ENCODE peak calls at places on chromosomes 13 and 19, in nine cellular contexts. C, F, M, I, X, R, S, G and O are unnamed samples.

GRCh38 chr19:38519988-38520387 is 86.5 kb downstream of the RYR1 start:
- DNase-seq in M (no peak), C (no peak), G (no peak), X (no peak), I (no peak), R (no peak), S (no peak), F (no peak), O (no peak)

GRCh38 chr13:27830010-27830409 is 37.7 kb downstream of the GSX1 start:
- DNase-seq in I (peak; percentile 50), F (peak; percentile 38), M (peak; percentile 41), R (peak; percentile 51), G (no peak), S (peak; percentile 6), C (peak; percentile 45), X (peak; percentile 59), O (peak; percentile 86)

GRCh38 chr13:43662976-43663375 is 123.8 kb downstream of the ENOX1 start:
- DNase-seq in F (no peak), I (no peak), X (no peak), G (no peak), R (no peak), M (no peak), C (no peak), S (no peak), O (no peak)

GRCh38 chr13:43749503-43749902 is 37.3 kb downstream of the ENOX1 start:
- DNase-seq in G (no peak), R (no peak), S (no peak), X (no peak), F (no peak), C (no peak), M (no peak), I (no peak), O (no peak)

GRCh38 chr19:16587031-16588023 is 15.1 kb upstream of the SLC35E1 start:
- DNase-seq in X (peak; percentile 89), C (peak; percentile 80), I (peak; percentile 78), M (peak; percentile 82), S (no peak), F (no peak), R (no peak), G (peak; percentile 56), O (no peak)

GRCh38 chr19:944663-945241 is 18.9 kb downstream of the ARID3A start:
- DNase-seq in C (no peak), I (no peak), S (no peak), X (no peak), R (no peak), G (no peak), M (no peak), F (no peak), O (no peak)

GRCh38 chr13:85266331-85266730 is 532.9 kb downstream of the SLITRK6 start:
- DNase-seq in I (no peak), X (no peak), C (no peak), M (no peak), G (no peak), F (no peak), R (no peak), S (no peak), O (no peak)

GRCh38 chr13:107458269-107458668 is 757.1 kb downstream of the LIG4 start:
- DNase-seq in G (no peak), X (no peak), F (no peak), I (no peak), S (no peak), R (no peak), M (no peak), C (no peak), O (no peak)

GRCh38 chr19:8128551-8128950 is 20.8 kb downstream of the FBN3 start:
- DNase-seq in I (no peak), F (no peak), R (no peak), M (no peak), C (no peak), X (no peak), G (no peak), S (no peak), O (no peak)

GRCh38 chr13:37869506-37869755 is 141 bp downstream of the TRPC4 start:
- DNase-seq in X (no peak), M (no peak), C (no peak), G (no peak), R (no peak), S (no peak), F (no peak), I (no peak), O (no peak)

GRCh38 chr19:34232566-34233481 is 21.5 kb upstream of the GARRE1 start:
- DNase-seq in F (peak; percentile 53), I (peak; percentile 82), S (no peak), X (peak; percentile 59), R (peak; percentile 92), C (peak; percentile 96), M (peak; percentile 69), G (no peak), O (peak; percentile 39)

GRCh38 chr19:9793051-9793591 is 24.6 kb upstream of the ZNF846 start:
- DNase-seq in R (peak; percentile 68), M (peak; percentile 79), F (peak; percentile 61), X (peak; percentile 41), I (peak; percentile 82), C (peak; percentile 76), G (peak; percentile 42), S (peak; percentile 31), O (peak; percentile 55)

GRCh38 chr13:28478127-28478526 is 16.8 kb downstream of the FLT1 start:
- DNase-seq in F (no peak), I (no peak), X (no peak), G (no peak), M (no peak), S (no peak), R (no peak), C (peak; percentile 74), O (no peak)

GRCh38 chr13:31891472-31891871 is 140.1 kb upstream of the FRY start:
- DNase-seq in C (no peak), I (no peak), G (no peak), M (no peak), X (no peak), R (no peak), S (no peak), F (no peak), O (no peak)

DNA sequence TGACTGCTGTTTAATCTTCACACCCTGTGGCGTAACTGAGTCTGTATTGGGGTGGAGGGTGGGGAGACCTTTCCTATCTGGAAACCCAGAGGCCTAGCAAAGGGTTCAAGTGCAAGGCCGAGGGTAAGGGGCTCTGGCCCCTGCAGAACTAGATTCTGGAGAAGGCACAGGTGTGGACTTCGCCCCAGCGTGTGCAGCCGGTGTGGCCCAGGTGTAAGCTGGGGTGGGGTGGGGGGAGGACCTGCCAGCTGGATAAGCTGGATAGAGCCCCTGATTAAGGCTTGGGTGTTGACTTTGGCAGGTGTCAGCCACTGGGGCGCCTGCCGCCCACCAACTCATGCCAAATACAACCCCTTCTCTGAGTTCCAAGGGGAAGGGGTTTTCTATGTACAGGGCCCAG is 1.3 kb downstream of the RAB3D start:
- DNase-seq in M (no peak), F (no peak), I (no peak), S (no peak), R (no peak), C (no peak), G (no peak), X (no peak), O (no peak)
- H3K4me3 ChIP-seq in M (no peak overlapping the region), F (peak overlapping the region; percentile 88), I (no peak overlapping the region), S (peak overlapping the region; percentile 75), R (no peak overlapping the region), C (no peak overlapping the region), G (peak overlapping the region; percentile 85), X (no peak overlapping the region), O (no peak overlapping the region)

DNA sequence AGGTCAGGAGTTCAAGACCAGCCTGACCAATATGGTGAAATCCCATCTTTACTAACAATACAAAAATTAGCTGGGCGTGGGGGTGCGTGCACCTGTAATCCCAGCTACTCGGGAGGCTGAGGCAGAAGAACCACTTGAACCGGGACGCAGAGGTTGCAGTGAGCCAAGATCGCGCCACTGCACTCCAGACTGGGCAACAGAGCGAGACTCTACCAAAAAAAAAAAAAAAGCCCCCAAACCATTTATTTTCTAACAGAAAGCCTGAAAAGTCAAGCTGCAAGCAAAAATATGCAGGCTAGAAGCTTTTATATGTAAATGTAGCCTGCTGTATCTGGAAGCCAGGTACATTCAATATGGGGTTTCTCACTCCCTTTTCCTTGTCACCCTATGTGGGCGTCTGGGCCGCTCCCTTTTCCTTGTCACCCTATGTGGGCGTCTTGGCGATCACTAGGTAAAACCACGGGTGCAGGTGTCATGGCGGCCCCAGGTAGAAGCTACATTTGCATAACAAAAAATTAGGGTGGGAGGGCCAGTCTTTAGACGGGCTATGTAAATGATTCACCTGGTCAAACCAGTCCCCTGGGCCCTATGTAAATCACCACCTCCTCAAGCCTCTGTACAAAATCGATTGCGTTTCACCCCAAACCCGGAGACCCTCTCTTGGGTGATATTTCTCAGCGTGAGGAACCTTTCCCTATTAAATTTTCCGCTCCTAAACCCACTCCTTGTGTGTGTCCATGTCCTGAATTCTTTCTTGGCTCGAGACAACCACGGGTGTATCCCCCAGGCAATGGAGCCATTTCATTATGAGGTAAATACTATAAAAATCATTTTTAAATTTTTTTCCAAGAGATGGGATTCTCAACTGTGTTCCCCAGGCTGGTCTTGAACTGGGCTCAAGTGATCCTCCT is 2.1 kb downstream of the TRIM13 start:
- DNase-seq in X (peak; percentile 20), M (no peak), S (no peak), I (no peak), G (no peak), F (no peak), R (no peak), C (no peak), O (no peak)
- H3K4me3 ChIP-seq in X (peak overlapping the region; percentile 70), M (peak overlapping the region; percentile 94), S (peak overlapping the region; percentile 82), I (peak overlapping the region; percentile 41), G (peak overlapping the region; percentile 90), F (peak overlapping the region; percentile 91), R (peak overlapping the region; percentile 73), C (peak overlapping the region; percentile 93), O (no peak overlapping the region)

GRCh38 chr19:47469719-47470118 is 2.0 kb downstream of the SLC8A2 start:
- DNase-seq in X (no peak), S (no peak), I (no peak), C (no peak), R (no peak), G (no peak), F (no peak), M (no peak), O (no peak)
- H3K4me3 ChIP-seq in X (no peak overlapping the region), S (no peak overlapping the region), I (no peak overlapping the region), C (no peak overlapping the region), R (no peak overlapping the region), G (peak overlapping the region; percentile 75), F (no peak overlapping the region), M (no peak overlapping the region), O (no peak overlapping the region)

DNA sequence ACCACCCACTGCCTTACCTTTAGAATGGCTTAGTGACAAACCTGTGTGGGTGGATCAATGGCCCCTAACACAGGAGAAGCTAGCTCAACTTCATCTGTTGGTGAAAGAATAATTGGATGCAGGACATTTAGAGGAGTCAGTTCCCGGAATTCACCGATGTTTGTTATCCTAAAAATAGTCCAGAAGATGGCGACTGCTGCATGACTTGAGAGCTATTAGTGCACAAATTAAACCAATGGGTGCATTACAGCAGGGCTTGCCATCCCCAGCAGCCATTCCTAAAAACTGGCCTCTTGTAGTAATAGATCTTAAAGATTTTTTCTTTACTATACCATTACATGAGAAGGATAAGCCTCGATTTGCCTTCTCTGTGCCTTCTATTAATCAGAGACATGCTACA is 46.8 kb upstream of the ZNF726 start:
- DNase-seq in R (no peak), C (peak; percentile 5), X (no peak), M (no peak), F (no peak), S (no peak), I (no peak), G (no peak), O (no peak)
- H3K4me3 ChIP-seq in R (no peak overlapping the region), C (no peak overlapping the region), X (no peak overlapping the region), M (no peak overlapping the region), F (no peak overlapping the region), S (no peak overlapping the region), I (no peak overlapping the region), G (no peak overlapping the region), O (no peak overlapping the region)